ENCODE peak calls at places on chromosomes 6 and 20, in eight cellular contexts. E, H, P, D, G, S, Z and A are unnamed samples. For H4K20me1, the result is how much of the 10 kb centered on the place peaks cover.

GRCh38 chr6:108127826-108128225 is 38.0 kb upstream of the NR2E1 start:
- DNase-seq in E (peak), H (no peak), P (peak), D (no peak), G (peak), S (no peak), Z (no peak), A (no peak)

GRCh38 chr6:131594074-131594473 is 21.0 kb downstream of the ARG1 start:
- DNase-seq in E (no peak), H (no peak), P (no peak), D (no peak), G (no peak), S (no peak), Z (no peak), A (no peak)

GRCh38 chr6:141472123-141472522 is 660.6 kb upstream of the GJE1 start:
- DNase-seq in E (no peak), H (no peak), P (no peak), D (peak), G (no peak), S (no peak), Z (no peak), A (peak)

GRCh38 chr6:7899046-7899888 is 11.3 kb downstream of the TXNDC5 start:
- DNase-seq in E (peak), H (peak), P (no peak), D (peak), G (peak), S (no peak), Z (peak), A (no peak)

GRCh38 chr6:147961473-147962141 is 381.0 kb upstream of the SASH1 start:
- DNase-seq in E (no peak), H (no peak), P (no peak), D (no peak), G (no peak), S (no peak), Z (no peak), A (no peak)

GRCh38 chr6:111657146-111657545 is 51.5 kb upstream of the TRAF3IP2 start:
- DNase-seq in E (peak), H (no peak), P (peak), D (no peak), G (no peak), S (no peak), Z (no peak), A (no peak)

GRCh38 chr20:44070139-44070900 is 116.7 kb downstream of the JPH2 start:
- DNase-seq in E (no peak), H (no peak), P (no peak), D (no peak), G (no peak), S (no peak), Z (no peak), A (no peak)

GRCh38 chr6:125995972-125996580 is 9.7 kb downstream of the TRMT11 start:
- DNase-seq in E (peak), H (peak), P (peak), D (peak), G (peak), S (peak), Z (peak), A (peak)

GRCh38 chr6:21887301-21888185 is 294.0 kb downstream of the SOX4 start:
- DNase-seq in E (peak), H (no peak), P (no peak), D (no peak), G (no peak), S (no peak), Z (no peak), A (no peak)

GRCh38 chr6:170089937-170090335 is 200.9 kb downstream of the DLL1 start:
- DNase-seq in E (no peak), H (no peak), P (no peak), D (no peak), G (no peak), S (no peak), Z (no peak), A (no peak)

GRCh38 chr6:144351741-144352140 is 66.6 kb downstream of the UTRN start:
- DNase-seq in E (no peak), H (no peak), P (peak), D (no peak), G (no peak), S (no peak), Z (no peak), A (no peak)

GRCh38 chr6:18742406-18742805 is 355.3 kb downstream of the RNF144B start:
- DNase-seq in E (no peak), H (no peak), P (peak), D (no peak), G (no peak), S (no peak), Z (no peak), A (no peak)

GRCh38 chr6:31007694-31008093 is 2.6 kb upstream of the MUC22 start:
- DNase-seq in E (no peak), H (no peak), P (peak), D (no peak), G (peak), S (no peak), Z (no peak), A (no peak)

GRCh38 chr6:149961728-149962425 is 1.9 kb upstream of the ULBP1 start:
- DNase-seq in E (no peak), H (peak), P (peak), D (peak), G (no peak), S (peak), Z (peak), A (peak)

GRCh38 chr6:17423018-17423417 is 29.6 kb downstream of the CAP2 start:
- DNase-seq in E (no peak), H (no peak), P (no peak), D (no peak), G (no peak), S (no peak), Z (no peak), A (no peak)

GRCh38 chr6:79384845-79385244 is 150.4 kb upstream of the HMGN3 start:
- DNase-seq in E (no peak), H (no peak), P (no peak), D (no peak), G (no peak), S (no peak), Z (no peak), A (no peak)

GRCh38 chr20:49099011-49099410 is 52.9 kb downstream of the CSE1L start:
- DNase-seq in E (no peak), H (no peak), P (no peak), D (no peak), G (no peak), S (no peak), Z (no peak), A (no peak)

GRCh38 chr20:31840906-31841816 is 4.2 kb downstream of the FOXS1 start:
- DNase-seq in E (no peak), H (no peak), P (peak), D (no peak), G (no peak), S (no peak), Z (no peak), A (no peak)

GRCh38 chr6:45845546-45845945 is 170.1 kb downstream of the CLIC5 start:
- DNase-seq in E (no peak), H (no peak), P (peak), D (no peak), G (no peak), S (no peak), Z (no peak), A (no peak)

GRCh38 chr6:33118525-33119123 is 42.8 kb downstream of the HLA-DPB1 start:
- DNase-seq in E (peak), H (peak), P (peak), D (peak), G (peak), S (peak), Z (peak), A (no peak)

GRCh38 chr6:11161031-11161966 is 49.8 kb upstream of the ERVFRD-1 start:
- DNase-seq in E (peak), H (no peak), P (peak), D (no peak), G (no peak), S (no peak), Z (no peak), A (no peak)

GRCh38 chr6:46949662-46950280 is 28.0 kb upstream of the ADGRF5 start:
- DNase-seq in E (no peak), H (no peak), P (no peak), D (no peak), G (no peak), S (no peak), Z (no peak), A (no peak)

GRCh38 chr6:27608916-27609883 is 136.3 kb upstream of the ZNF184 start:
- DNase-seq in E (peak), H (peak), P (peak), D (peak), G (peak), S (no peak), Z (peak), A (peak)

GRCh38 chr20:15930324-15931305 is 642.6 kb downstream of the KIF16B start:
- DNase-seq in E (peak), H (peak), P (peak), D (peak), G (peak), S (peak), Z (no peak), A (no peak)

GRCh38 chr6:52511572-52512151 is 65.2 kb downstream of the TRAM2 start:
- DNase-seq in E (no peak), H (no peak), P (peak), D (no peak), G (no peak), S (no peak), Z (peak), A (no peak)

GRCh38 chr6:16698988-16699868 is 62.0 kb downstream of the ATXN1 start:
- DNase-seq in E (peak), H (no peak), P (peak), D (no peak), G (peak), S (no peak), Z (no peak), A (no peak)

GRCh38 chr20:8997720-8998119 is 71.2 kb upstream of the PLCB4 start:
- DNase-seq in E (no peak), H (no peak), P (no peak), D (peak), G (no peak), S (no peak), Z (peak), A (no peak)

GRCh38 chr20:7980332-7981046 is 39.1 kb downstream of the TMX4 start:
- DNase-seq in E (peak), H (peak), P (peak), D (peak), G (peak), S (peak), Z (peak), A (peak)

GRCh38 chr6:5582758-5583157 is 321.4 kb downstream of the FARS2 start:
- DNase-seq in E (no peak), H (no peak), P (peak), D (no peak), G (no peak), S (no peak), Z (no peak), A (no peak)

GRCh38 chr6:71584712-71585436 is 296.3 kb downstream of the OGFRL1 start:
- DNase-seq in E (no peak), H (no peak), P (no peak), D (no peak), G (no peak), S (no peak), Z (no peak), A (no peak)

GRCh38 chr6:71589254-71589653 is 297.1 kb upstream of the RIMS1 start:
- DNase-seq in E (no peak), H (no peak), P (no peak), D (no peak), G (no peak), S (no peak), Z (no peak), A (no peak)

GRCh38 chr6:71592641-71593040 is 293.7 kb upstream of the RIMS1 start:
- DNase-seq in E (no peak), H (no peak), P (no peak), D (no peak), G (no peak), S (no peak), Z (no peak), A (no peak)

GRCh38 chr6:71585472-71585871 is 296.9 kb downstream of the OGFRL1 start:
- DNase-seq in E (no peak), H (no peak), P (no peak), D (no peak), G (no peak), S (no peak), Z (no peak), A (no peak)

DNA sequence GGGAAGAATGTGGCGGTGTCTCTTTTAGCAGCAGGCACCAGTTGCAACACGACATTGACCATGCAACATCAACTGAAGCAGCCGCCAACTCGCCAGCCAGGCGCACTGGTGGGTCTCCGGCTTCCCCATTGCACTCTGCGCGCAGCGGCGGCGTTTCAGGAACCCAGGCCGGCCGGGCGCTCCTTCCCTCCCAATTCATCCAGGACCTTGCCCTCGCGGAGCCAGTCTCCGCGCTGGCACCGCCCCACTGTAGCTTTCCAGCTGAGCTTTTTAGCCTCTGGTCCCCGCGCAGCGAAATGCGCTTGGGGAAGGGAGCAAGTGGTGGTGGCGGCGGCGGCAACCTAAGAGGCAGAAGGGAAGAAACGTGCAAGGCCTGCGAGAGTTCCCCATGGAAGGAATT is 297.9 kb upstream of the RIMS1 start:
- DNase-seq in E (no peak), H (no peak), P (no peak), D (peak), G (no peak), S (no peak), Z (no peak), A (peak)
- H4K20me1 ChIP-seq in E (under half), H (under half), P (under half), D (under half), G (under half), S (under half), Z (under half), A (under half)

GRCh38 chr20:3887870-3888614 is 1.1 kb upstream of the PANK2 start:
- DNase-seq in E (no peak), H (no peak), P (peak), D (peak), G (no peak), S (no peak), Z (no peak), A (no peak)

GRCh38 chr20:3889489-3890409 is 562 bp downstream of the PANK2 start:
- DNase-seq in E (peak), H (peak), P (peak), D (peak), G (peak), S (peak), Z (peak), A (no peak)

GRCh38 chr20:3890999-3891929 is 2.1 kb downstream of the PANK2 start:
- DNase-seq in E (no peak), H (peak), P (peak), D (no peak), G (no peak), S (no peak), Z (no peak), A (no peak)

GRCh38 chr20:3888622-3889488 is at the start of gene PANK2:
- DNase-seq in E (peak), H (peak), P (peak), D (peak), G (peak), S (peak), Z (peak), A (peak)

DNA sequence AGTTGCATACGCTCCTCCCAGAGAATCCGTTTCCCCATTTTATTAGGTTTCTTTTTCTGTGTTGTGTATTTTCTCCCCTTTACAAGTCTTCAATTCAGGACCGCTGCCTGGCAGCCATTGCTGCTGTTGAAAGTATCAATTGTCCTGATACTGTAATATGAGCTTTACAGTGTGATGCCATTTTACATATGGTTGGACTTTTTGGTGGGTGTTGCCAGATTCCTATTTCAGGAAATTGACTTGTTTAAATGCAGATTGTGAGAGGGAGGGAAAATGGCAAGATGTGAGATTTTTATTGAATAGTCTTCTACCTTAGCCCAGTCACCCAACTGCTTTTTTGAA is 1.2 kb downstream of the PANK2 start:
- DNase-seq in E (peak), H (peak), P (peak), D (peak), G (no peak), S (no peak), Z (no peak), A (no peak)
- H4K20me1 ChIP-seq in E (half or more), H (under half), P (under half), D (under half), G (half or more), S (half or more), Z (under half), A (under half)

GRCh38 chr20:25258828-25259227 is 10.9 kb downstream of the PYGB start:
- DNase-seq in E (no peak), H (no peak), P (no peak), D (no peak), G (no peak), S (no peak), Z (no peak), A (no peak)
- H4K20me1 ChIP-seq in E (under half), H (under half), P (under half), D (under half), G (under half), S (half or more), Z (under half), A (under half)

GRCh38 chr20:21504323-21504722 is 9.5 kb downstream of the NKX2-2 start:
- DNase-seq in E (no peak), H (no peak), P (no peak), D (no peak), G (no peak), S (peak), Z (no peak), A (no peak)

GRCh38 chr20:21503345-21503744 is 10.5 kb downstream of the NKX2-2 start:
- DNase-seq in E (no peak), H (peak), P (peak), D (no peak), G (no peak), S (no peak), Z (no peak), A (no peak)

GRCh38 chr20:21505810-21506530 is 7.9 kb downstream of the NKX2-2 start:
- DNase-seq in E (no peak), H (no peak), P (peak), D (peak), G (peak), S (peak), Z (peak), A (peak)

GRCh38 chr20:21507275-21508229 is 6.3 kb downstream of the NKX2-2 start:
- DNase-seq in E (no peak), H (no peak), P (no peak), D (peak), G (no peak), S (peak), Z (no peak), A (no peak)

GRCh38 chr20:21505161-21505809 is 8.6 kb downstream of the NKX2-2 start:
- DNase-seq in E (peak), H (peak), P (peak), D (peak), G (peak), S (peak), Z (peak), A (peak)
- H4K20me1 ChIP-seq in E (under half), H (under half), P (under half), D (under half), G (under half), S (under half), Z (under half), A (under half)

GRCh38 chr6:43092635-43093034 is 16.5 kb downstream of the PTK7 start:
- DNase-seq in E (no peak), H (no peak), P (no peak), D (no peak), G (no peak), S (no peak), Z (no peak), A (no peak)
- H4K20me1 ChIP-seq in E (under half), H (under half), P (under half), D (under half), G (under half), S (under half), Z (under half), A (under half)

GRCh38 chr20:62131560-62132320 is 9.5 kb downstream of the LSM14B start:
- DNase-seq in E (no peak), H (no peak), P (no peak), D (no peak), G (no peak), S (no peak), Z (no peak), A (no peak)
- H4K20me1 ChIP-seq in E (under half), H (under half), P (under half), D (under half), G (under half), S (under half), Z (under half), A (under half)

DNA sequence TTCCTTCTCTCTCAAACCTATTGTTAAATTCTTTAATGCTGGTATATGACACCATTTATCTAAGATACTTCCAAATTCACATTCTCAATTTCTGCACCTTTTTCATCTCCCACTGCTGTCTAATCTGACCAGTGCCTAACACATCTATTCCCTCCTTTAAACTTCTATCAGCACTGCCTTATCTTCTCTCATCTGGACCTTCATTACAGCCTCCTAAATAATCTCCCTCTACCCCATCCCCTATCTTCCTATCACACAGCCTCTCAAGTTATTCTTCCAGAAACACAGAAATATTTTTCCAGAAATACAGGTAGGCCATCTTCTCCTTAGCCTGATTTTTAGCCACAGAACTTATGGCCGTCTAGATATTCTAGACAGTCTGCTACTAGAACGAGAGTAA is 5.5 kb downstream of the DTNBP1 start:
- DNase-seq in E (no peak), H (no peak), P (no peak), D (no peak), G (no peak), S (no peak), Z (no peak), A (no peak)
- H4K20me1 ChIP-seq in E (under half), H (under half), P (under half), D (under half), G (under half), S (under half), Z (under half), A (under half)

GRCh38 chr6:3270258-3270657 is 11.5 kb downstream of the PSMG4 start:
- DNase-seq in E (no peak), H (no peak), P (no peak), D (no peak), G (peak), S (no peak), Z (no peak), A (no peak)

GRCh38 chr6:3266170-3266569 is 7.4 kb downstream of the PSMG4 start:
- DNase-seq in E (no peak), H (no peak), P (no peak), D (no peak), G (no peak), S (no peak), Z (no peak), A (no peak)

GRCh38 chr6:3269412-3269975 is 10.7 kb downstream of the PSMG4 start:
- DNase-seq in E (no peak), H (no peak), P (no peak), D (no peak), G (no peak), S (no peak), Z (no peak), A (no peak)

GRCh38 chr6:3267162-3267561 is 8.4 kb downstream of the PSMG4 start:
- DNase-seq in E (no peak), H (no peak), P (no peak), D (no peak), G (no peak), S (no peak), Z (no peak), A (no peak)

GRCh38 chr6:3268680-3269079 is 9.9 kb downstream of the PSMG4 start:
- DNase-seq in E (no peak), H (no peak), P (no peak), D (no peak), G (no peak), S (no peak), Z (no peak), A (no peak)
- H4K20me1 ChIP-seq in E (under half), H (under half), P (under half), D (under half), G (under half), S (under half), Z (under half), A (under half)

GRCh38 chr6:36612101-36612625 is 18.0 kb downstream of the SRSF3 start:
- DNase-seq in E (no peak), H (no peak), P (no peak), D (no peak), G (no peak), S (no peak), Z (no peak), A (no peak)
- H4K20me1 ChIP-seq in E (under half), H (under half), P (under half), D (under half), G (under half), S (half or more), Z (under half), A (under half)